ENCODE peak calls at places on chromosome 11, in eight cellular contexts. K, Q, D, X, L, W, Z and S are unnamed samples.

GRCh38 chr11:45252134-45252856 is 33.8 kb downstream of the SYT13 start:
- DNase-seq in K (peak), Q (peak), D (peak), X (no peak), L (no peak), W (peak), Z (peak), S (no peak)

GRCh38 chr11:20566591-20567434 is 32.6 kb upstream of the SLC6A5 start:
- DNase-seq in K (no peak), Q (no peak), D (no peak), X (no peak), L (no peak), W (no peak), Z (no peak), S (no peak)

GRCh38 chr11:122978303-122978620 is 3.4 kb downstream of the BSX start:
- DNase-seq in K (no peak), Q (no peak), D (no peak), X (no peak), L (no peak), W (no peak), Z (no peak), S (no peak)

GRCh38 chr11:45272701-45273100 is 13.4 kb downstream of the SYT13 start:
- DNase-seq in K (no peak), Q (no peak), D (no peak), X (no peak), L (no peak), W (no peak), Z (no peak), S (no peak)

GRCh38 chr11:75966546-75967287 is 151.7 kb downstream of the UVRAG start:
- DNase-seq in K (peak), Q (peak), D (no peak), X (no peak), L (no peak), W (no peak), Z (no peak), S (no peak)

GRCh38 chr11:46560300-46561025 is 33.4 kb downstream of the AMBRA1 start:
- DNase-seq in K (peak), Q (peak), D (no peak), X (no peak), L (no peak), W (no peak), Z (no peak), S (no peak)

GRCh38 chr11:22508691-22509090 is 116.9 kb downstream of the FANCF start:
- DNase-seq in K (no peak), Q (no peak), D (no peak), X (no peak), L (no peak), W (peak), Z (no peak), S (no peak)

GRCh38 chr11:2674681-2675131 is 25.1 kb downstream of the KCNQ1OT1 start:
- DNase-seq in K (no peak), Q (no peak), D (no peak), X (no peak), L (no peak), W (peak), Z (no peak), S (no peak)

GRCh38 chr11:46588131-46588530 is 5.7 kb downstream of the AMBRA1 start:
- DNase-seq in K (no peak), Q (no peak), D (no peak), X (no peak), L (no peak), W (no peak), Z (no peak), S (no peak)

GRCh38 chr11:75350743-75351540 is 519 bp downstream of the ARRB1 start:
- DNase-seq in K (peak), Q (peak), D (no peak), X (no peak), L (no peak), W (peak), Z (no peak), S (peak)

GRCh38 chr11:121194731-121195596 is 93.9 kb downstream of the TECTA start:
- DNase-seq in K (peak), Q (peak), D (peak), X (peak), L (no peak), W (peak), Z (peak), S (peak)

GRCh38 chr11:109196016-109196415 is 226.0 kb upstream of the C11orf87 start:
- DNase-seq in K (peak), Q (no peak), D (no peak), X (no peak), L (no peak), W (no peak), Z (no peak), S (no peak)

GRCh38 chr11:94028436-94028835 is 7.3 kb downstream of the HEPHL1 start:
- DNase-seq in K (peak), Q (peak), D (no peak), X (no peak), L (no peak), W (no peak), Z (no peak), S (no peak)

GRCh38 chr11:117837791-117838190 is 13.2 kb upstream of the FXYD2 start:
- DNase-seq in K (no peak), Q (no peak), D (no peak), X (no peak), L (peak), W (no peak), Z (no peak), S (peak)

GRCh38 chr11:44622190-44622650 is 56.8 kb downstream of the CD82 start:
- DNase-seq in K (no peak), Q (no peak), D (peak), X (no peak), L (peak), W (no peak), Z (no peak), S (no peak)

GRCh38 chr11:32396331-32396730 is 39.0 kb downstream of the WT1 start:
- DNase-seq in K (no peak), Q (no peak), D (no peak), X (no peak), L (no peak), W (no peak), Z (no peak), S (no peak)

GRCh38 chr11:4181780-4182721 is 87.5 kb downstream of the RRM1 start:
- DNase-seq in K (peak), Q (peak), D (peak), X (no peak), L (peak), W (peak), Z (peak), S (peak)

GRCh38 chr11:119742263-119742861 is 13.4 kb upstream of the NECTIN1 start:
- DNase-seq in K (no peak), Q (peak), D (peak), X (no peak), L (no peak), W (peak), Z (no peak), S (peak)

GRCh38 chr11:72326151-72326842 is 82.3 kb upstream of the PHOX2A start:
- DNase-seq in K (peak), Q (peak), D (no peak), X (peak), L (no peak), W (no peak), Z (no peak), S (no peak)

GRCh38 chr11:2812371-2812991 is 73.1 kb downstream of the CDKN1C start:
- DNase-seq in K (peak), Q (no peak), D (no peak), X (no peak), L (peak), W (no peak), Z (no peak), S (peak)

GRCh38 chr11:8065031-8065430 is 16.0 kb upstream of the TUB start:
- DNase-seq in K (no peak), Q (no peak), D (no peak), X (no peak), L (peak), W (no peak), Z (no peak), S (no peak)

GRCh38 chr11:101323997-101324396 is 194.4 kb upstream of the PGR start:
- DNase-seq in K (no peak), Q (no peak), D (no peak), X (no peak), L (no peak), W (peak), Z (no peak), S (no peak)

GRCh38 chr11:8328848-8329330 is 65.2 kb upstream of the LMO1 start:
- DNase-seq in K (peak), Q (peak), D (peak), X (peak), L (peak), W (peak), Z (peak), S (peak)

GRCh38 chr11:120945042-120945441 is 78.9 kb upstream of the TBCEL start:
- DNase-seq in K (no peak), Q (no peak), D (no peak), X (no peak), L (no peak), W (no peak), Z (no peak), S (no peak)

GRCh38 chr11:70297341-70297740 is 26.9 kb downstream of the PPFIA1 start:
- DNase-seq in K (no peak), Q (peak), D (no peak), X (no peak), L (no peak), W (no peak), Z (no peak), S (no peak)

GRCh38 chr11:18313985-18314763 is 7.8 kb downstream of the HPS5 start:
- DNase-seq in K (peak), Q (peak), D (no peak), X (no peak), L (no peak), W (no peak), Z (no peak), S (peak)

GRCh38 chr11:131179867-131180266 is 190.5 kb upstream of the NTM start:
- DNase-seq in K (no peak), Q (no peak), D (no peak), X (no peak), L (no peak), W (no peak), Z (no peak), S (no peak)

GRCh38 chr11:133897331-133897650 is 52.0 kb upstream of the SPATA19 start:
- DNase-seq in K (no peak), Q (no peak), D (no peak), X (no peak), L (no peak), W (no peak), Z (no peak), S (no peak)

GRCh38 chr11:103700605-103701004 is 335.8 kb upstream of the DDI1 start:
- DNase-seq in K (peak), Q (peak), D (no peak), X (no peak), L (no peak), W (no peak), Z (no peak), S (no peak)